ENCODE peak calls at places on chromosomes 1 and 21, in four cellular contexts. S, Z, O and M are unnamed samples.

GRCh38 chr1:60634106-60634505 is 448.3 kb upstream of the NFIA start:
- DNase-seq in O (no peak), Z (no peak), S (no peak), M (no peak)

GRCh38 chr1:14790967-14791366 is 192.5 kb downstream of the KAZN start:
- DNase-seq in S (no peak), Z (no peak), O (no peak), M (no peak)

GRCh38 chr1:111776397-111776796 is 20.7 kb downstream of the DDX20 start:
- DNase-seq in S (no peak), Z (no peak), O (no peak), M (no peak)

GRCh38 chr1:39485046-39485803 is 6.2 kb upstream of the BMP8A start:
- DNase-seq in S (no peak), Z (peak), O (no peak), M (peak)

GRCh38 chr1:151130837-151131586 is 15.4 kb downstream of the SEMA6C start:
- DNase-seq in O (peak), Z (peak), S (peak), M (peak)

GRCh38 chr1:81801032-81801833 is 499 bp downstream of the ADGRL2 start:
- DNase-seq in S (peak), Z (peak), O (peak), M (peak)

GRCh38 chr1:156909671-156910070 is 10.8 kb upstream of the LRRC71 start:
- DNase-seq in Z (no peak), O (no peak), S (no peak), M (no peak)

GRCh38 chr1:30957560-30958222 is 49.1 kb upstream of the SDC3 start:
- DNase-seq in S (no peak), O (no peak), Z (no peak), M (no peak)

GRCh38 chr1:202162049-202162417 is 1.6 kb upstream of the PTPN7 start:
- DNase-seq in Z (no peak), O (no peak), S (no peak), M (no peak)

GRCh38 chr1:109312246-109312645 is 5.4 kb upstream of the MYBPHL start:
- DNase-seq in O (no peak), S (no peak), Z (no peak), M (no peak)

GRCh38 chr1:10918531-10918930 is 93.9 kb upstream of the TARDBP start:
- DNase-seq in Z (no peak), O (no peak), S (no peak), M (no peak)

GRCh38 chr1:59879556-59879955 is 47.0 kb downstream of the CYP2J2 start:
- DNase-seq in Z (peak), S (peak), O (no peak), M (peak)

GRCh38 chr1:203274603-203275381 is 30.5 kb upstream of the BTG2 start:
- DNase-seq in O (peak), S (no peak), Z (peak), M (no peak)

GRCh38 chr1:65422241-65423203 is 2.1 kb downstream of the LEPR start:
- DNase-seq in O (no peak), Z (no peak), S (no peak), M (no peak)

GRCh38 chr21:35138665-35139381 is 89.7 kb upstream of the RUNX1 start:
- DNase-seq in S (no peak), Z (no peak), O (no peak), M (no peak)

GRCh38 chr1:14924455-14925325 is 228.9 kb upstream of the TMEM51 start:
- DNase-seq in O (peak), Z (peak), S (no peak), M (peak)

GRCh38 chr1:80534606-80535360 is 1266.0 kb upstream of the ADGRL2 start:
- DNase-seq in Z (no peak), S (no peak), O (no peak), M (no peak)

GRCh38 chr1:117696567-117696966 is 90.7 kb downstream of the TENT5C start:
- DNase-seq in S (no peak), Z (no peak), O (no peak), M (no peak)

GRCh38 chr1:48581256-48581655 is 109.3 kb upstream of the SPATA6 start:
- DNase-seq in S (no peak), O (no peak), Z (no peak), M (no peak)

GRCh38 chr1:202966006-202966904 is 802 bp downstream of the CYB5R1 start:
- DNase-seq in O (no peak), S (no peak), Z (no peak), M (no peak)

GRCh38 chr1:61579815-61580214 is 145.1 kb downstream of the TM2D1 start:
- DNase-seq in O (no peak), S (no peak), Z (no peak), M (no peak)

GRCh38 chr1:58745666-58746065 is 38.2 kb downstream of the JUN start:
- DNase-seq in O (no peak), Z (no peak), S (no peak), M (no peak)

GRCh38 chr1:61426254-61426653 is 298.7 kb downstream of the TM2D1 start:
- DNase-seq in Z (peak), O (no peak), S (no peak), M (peak)

GRCh38 chr21:42107881-42108553 is 36.9 kb downstream of the UMODL1 start:
- DNase-seq in S (no peak), Z (peak), O (no peak), M (peak)

GRCh38 chr1:145994391-145995120 is 1.8 kb downstream of the TXNIP start:
- DNase-seq in S (no peak), Z (no peak), O (no peak), M (no peak)

GRCh38 chr1:54309631-54310366 is 96.4 kb downstream of the SSBP3 start:
- DNase-seq in O (peak), S (peak), Z (no peak), M (no peak)

GRCh38 chr1:179714159-179714558 is 28.9 kb upstream of the FAM163A start:
- DNase-seq in Z (no peak), O (no peak), S (no peak), M (no peak)

GRCh38 chr1:200040516-200041138 is 13.1 kb downstream of the NR5A2 start:
- DNase-seq in O (no peak), S (no peak), Z (no peak), M (no peak)

GRCh38 chr1:147625274-147625986 is 44.9 kb downstream of the ACP6 start:
- DNase-seq in S (no peak), Z (no peak), O (no peak), M (no peak)